ENCODE peak calls at places on chromosomes 11 and 22, in four cellular contexts. D, W, G and R are unnamed samples.

GRCh38 chr11:104798794-104799193 is 99.5 kb downstream of the CASP12 start:
- DNase-seq in G (peak; percentile 7), D (no peak), W (no peak), R (no peak)

GRCh38 chr11:9906043-9906791 is 242.3 kb downstream of the SWAP70 start:
- DNase-seq in W (peak; percentile 89), D (no peak), G (peak; percentile 61), R (peak; percentile 62)

GRCh38 chr22:45319319-45319675 is 9.6 kb downstream of the FAM118A start:
- DNase-seq in G (peak; percentile 91), W (peak; percentile 77), D (no peak), R (peak; percentile 54)

GRCh38 chr11:17476317-17477083 is at the start of gene ABCC8:
- DNase-seq in G (no peak), W (no peak), D (no peak), R (no peak)

GRCh38 chr11:114782650-114783310 is 104.5 kb downstream of the NXPE2 start:
- DNase-seq in D (no peak), W (no peak), G (no peak), R (no peak)

GRCh38 chr22:20206709-20207215 is 55.9 kb upstream of the CCDC188 start:
- DNase-seq in D (no peak), W (peak; percentile 21), G (peak; percentile 31), R (no peak)

GRCh38 chr22:43516386-43516785 is 104.6 kb downstream of the MPPED1 start:
- DNase-seq in W (no peak), D (no peak), G (no peak), R (no peak)

GRCh38 chr22:49737101-49737551 is 90.5 kb downstream of the BRD1 start:
- DNase-seq in W (no peak), G (no peak), D (no peak), R (no peak)

GRCh38 chr22:29167032-29167911 is 38.4 kb upstream of the EMID1 start:
- DNase-seq in W (no peak), D (no peak), G (no peak), R (no peak)

GRCh38 chr11:20208622-20209090 is 48.4 kb upstream of the DBX1 start:
- DNase-seq in D (no peak), W (no peak), G (no peak), R (no peak)
- H3K4me3 ChIP-seq in D (no peak overlapping the region), W (no peak overlapping the region), G (no peak overlapping the region), R (no peak overlapping the region)

GRCh38 chr11:64148200-64148916 is 17.6 kb downstream of the MACROD1 start:
- DNase-seq in G (peak; percentile 82), W (peak; percentile 80), D (peak; percentile 73), R (peak; percentile 35)
- H3K4me3 ChIP-seq in G (no peak overlapping the region), W (peak overlapping the region; percentile 21), D (no peak overlapping the region), R (peak overlapping the region; percentile 7)

GRCh38 chr11:92057849-92058442 is 166.7 kb upstream of the FAT3 start:
- DNase-seq in D (no peak), W (peak; percentile 23), G (no peak), R (no peak)

DNA sequence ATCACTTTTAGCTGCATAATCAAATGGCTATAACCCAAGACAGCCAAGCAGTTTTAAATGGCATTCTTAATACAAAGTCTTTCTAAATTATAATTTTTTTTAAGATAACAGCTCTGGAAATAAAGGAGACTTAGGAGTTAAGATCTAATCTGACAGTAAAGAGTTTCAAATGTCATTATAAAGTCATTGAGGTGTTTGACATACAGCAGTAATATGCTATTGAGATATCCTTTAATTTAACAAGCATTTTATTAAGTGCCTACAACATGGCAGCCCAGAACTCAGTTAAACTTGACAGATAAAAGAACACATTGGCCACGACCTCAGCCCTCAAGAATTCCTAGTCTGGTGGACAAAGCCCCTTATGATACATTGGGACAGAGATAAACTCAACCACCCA is 163.0 kb upstream of the FAT3 start:
- DNase-seq in D (no peak), G (no peak), W (no peak), R (no peak)
- H3K4me3 ChIP-seq in D (no peak overlapping the region), G (no peak overlapping the region), W (no peak overlapping the region), R (no peak overlapping the region)

GRCh38 chr11:109071712-109072524 is 350.1 kb upstream of the C11orf87 start:
- DNase-seq in G (peak; percentile 60), W (peak; percentile 95), D (no peak), R (peak; percentile 94)

GRCh38 chr11:109077340-109077927 is 344.6 kb upstream of the C11orf87 start:
- DNase-seq in G (no peak), D (no peak), W (no peak), R (no peak)

GRCh38 chr11:109073032-109073822 is 348.8 kb upstream of the C11orf87 start:
- DNase-seq in W (no peak), G (no peak), D (no peak), R (no peak)

GRCh38 chr11:109076870-109077269 is 345.1 kb upstream of the C11orf87 start:
- DNase-seq in W (peak; percentile 26), G (no peak), D (no peak), R (no peak)

GRCh38 chr11:109075976-109076375 is 346.0 kb upstream of the C11orf87 start:
- DNase-seq in W (peak; percentile 53), G (no peak), D (no peak), R (no peak)
- H3K4me3 ChIP-seq in W (no peak overlapping the region), G (no peak overlapping the region), D (no peak overlapping the region), R (no peak overlapping the region)

DNA sequence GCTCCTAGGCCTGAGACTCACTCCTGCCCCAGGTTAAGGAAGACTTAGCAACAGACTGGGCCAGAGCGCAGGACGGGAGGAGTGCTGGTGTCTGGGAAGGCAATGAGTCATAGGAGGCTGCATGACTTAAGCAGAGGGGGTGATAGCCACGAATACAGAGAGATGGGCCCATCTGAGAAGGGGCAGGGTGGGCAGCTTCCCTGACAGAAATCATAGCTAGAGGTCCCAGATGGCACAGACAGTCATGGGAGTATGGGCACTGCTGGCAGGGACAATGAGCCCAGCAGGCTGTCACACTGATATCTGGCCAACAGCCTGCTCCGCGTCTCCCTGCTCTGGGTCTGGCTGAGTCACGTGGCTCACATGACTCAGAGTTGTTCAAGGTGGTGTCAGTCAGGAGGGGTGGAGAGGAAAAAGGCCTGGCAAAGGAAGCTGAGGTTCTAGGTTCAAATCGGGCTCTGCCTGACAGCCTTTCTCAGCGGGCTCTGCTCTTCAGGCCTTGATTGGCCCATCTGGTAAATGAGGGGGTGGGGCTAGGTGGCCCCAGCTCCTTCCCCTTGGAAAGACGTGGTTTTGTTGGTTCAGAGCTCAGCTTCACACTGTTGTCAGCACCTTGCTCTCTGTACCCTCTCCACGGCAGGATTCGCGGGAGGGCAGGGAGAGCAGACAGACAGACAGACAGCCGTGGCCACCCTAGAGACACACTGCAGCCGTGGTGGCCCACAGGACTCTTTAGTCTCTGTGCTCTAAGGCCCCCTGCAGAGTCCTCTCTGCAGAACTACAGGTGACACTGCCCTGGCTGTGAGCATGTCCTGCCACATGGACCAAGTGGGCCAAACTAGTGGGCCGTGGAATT is 47.8 kb downstream of the DBX1 start:
- DNase-seq in G (peak; percentile 95), D (peak; percentile 65), W (peak; percentile 91), R (peak; percentile 86)
- H3K4me3 ChIP-seq in G (no peak overlapping the region), D (no peak overlapping the region), W (no peak overlapping the region), R (no peak overlapping the region)

DNA sequence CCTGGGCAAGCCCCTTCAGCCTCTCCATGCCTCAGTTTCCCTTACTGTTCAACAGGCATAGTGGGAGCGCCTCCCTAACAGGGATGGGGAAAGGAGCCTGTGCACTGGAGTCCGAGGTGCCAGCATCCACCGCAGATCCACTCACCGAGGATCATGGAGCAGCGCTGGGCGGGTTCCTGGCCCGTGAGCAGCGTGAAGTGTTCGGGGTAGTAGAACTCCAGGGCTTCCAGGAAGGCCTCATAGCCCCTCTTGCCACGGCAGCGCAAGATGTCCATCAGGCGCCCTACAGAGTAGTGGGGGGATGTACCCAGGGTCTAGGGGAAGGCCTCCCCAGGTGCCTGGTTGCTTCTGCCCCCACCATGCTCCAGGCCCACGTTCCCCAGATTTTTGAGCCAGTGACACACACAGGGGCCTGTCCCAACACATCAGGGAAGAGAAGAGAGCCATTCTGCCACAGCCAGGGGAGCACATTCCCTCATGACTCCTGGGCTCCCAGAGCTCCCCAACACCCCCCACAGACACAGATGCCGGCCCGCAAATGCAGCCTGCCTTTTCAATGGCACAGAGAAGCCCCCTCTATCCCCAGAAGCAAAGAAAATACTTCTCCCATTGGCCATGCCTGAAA is 1.3 kb downstream of the CARD10 start:
- DNase-seq in G (no peak), W (no peak), D (no peak), R (no peak)
- H3K4me3 ChIP-seq in G (no peak overlapping the region), W (peak overlapping the region; percentile 50), D (no peak overlapping the region), R (peak overlapping the region; percentile 66)

GRCh38 chr11:66068923-66069714 is 953 bp upstream of the PACS1 start:
- DNase-seq in D (no peak), G (peak; percentile 34), W (peak; percentile 76), R (no peak)
- H3K4me3 ChIP-seq in D (peak overlapping the region; percentile 97), G (peak overlapping the region; percentile 27), W (peak overlapping the region; percentile 35), R (peak overlapping the region; percentile 70)